ENCODE peak calls at places on chromosomes 3 and 15, in five cellular contexts. One of them, this sample, is unnamed.

GRCh38 chr3:172218350-172219323 is 179.3 kb downstream of the FNDC3B start:
- DNase-seq in GM06990: no peak
- DNase-seq in mammary epithelial cell: no peak
- DNase-seq in ascending aorta: no peak
- DNase-seq in AG04449: no peak
- DNase-seq in this sample: no peak

GRCh38 chr15:69265347-69265955 is 33.3 kb upstream of the PAQR5 start:
- DNase-seq in GM06990: no peak
- DNase-seq in mammary epithelial cell: peak; percentile 23
- DNase-seq in ascending aorta: no peak
- DNase-seq in AG04449: no peak
- DNase-seq in this sample: no peak

GRCh38 chr15:85380860-85381535 is 595 bp downstream of the AKAP13 start:
- DNase-seq in GM06990: peak; percentile 76
- DNase-seq in mammary epithelial cell: no peak
- DNase-seq in ascending aorta: peak; percentile 78
- DNase-seq in AG04449: no peak
- DNase-seq in this sample: no peak

GRCh38 chr3:127784283-127784682 is 38.0 kb downstream of the MGLL start:
- DNase-seq in GM06990: no peak
- DNase-seq in mammary epithelial cell: no peak
- DNase-seq in ascending aorta: no peak
- DNase-seq in AG04449: no peak
- DNase-seq in this sample: no peak

GRCh38 chr3:175007316-175007715 is 148.2 kb downstream of the NAALADL2 start:
- DNase-seq in GM06990: no peak
- DNase-seq in mammary epithelial cell: no peak
- DNase-seq in ascending aorta: no peak
- DNase-seq in AG04449: no peak
- DNase-seq in this sample: no peak

GRCh38 chr3:53820756-53821580 is 25.3 kb downstream of the CHDH start:
- DNase-seq in GM06990: no peak
- DNase-seq in mammary epithelial cell: no peak
- DNase-seq in ascending aorta: peak; percentile 40
- DNase-seq in AG04449: no peak
- DNase-seq in this sample: no peak

GRCh38 chr3:187066228-187066995 is 72.9 kb downstream of the RPL39L start:
- DNase-seq in GM06990: peak; percentile 60
- DNase-seq in mammary epithelial cell: peak; percentile 64
- DNase-seq in ascending aorta: no peak
- DNase-seq in AG04449: no peak
- DNase-seq in this sample: no peak

GRCh38 chr3:111152506-111152905 is 80.9 kb downstream of the NECTIN3 start:
- DNase-seq in GM06990: no peak
- DNase-seq in mammary epithelial cell: no peak
- DNase-seq in ascending aorta: no peak
- DNase-seq in AG04449: peak; percentile 47
- DNase-seq in this sample: no peak

GRCh38 chr3:119350114-119350513 is 55.9 kb downstream of the ARHGAP31 start:
- DNase-seq in GM06990: no peak
- DNase-seq in mammary epithelial cell: no peak
- DNase-seq in ascending aorta: no peak
- DNase-seq in AG04449: no peak
- DNase-seq in this sample: no peak

DNA sequence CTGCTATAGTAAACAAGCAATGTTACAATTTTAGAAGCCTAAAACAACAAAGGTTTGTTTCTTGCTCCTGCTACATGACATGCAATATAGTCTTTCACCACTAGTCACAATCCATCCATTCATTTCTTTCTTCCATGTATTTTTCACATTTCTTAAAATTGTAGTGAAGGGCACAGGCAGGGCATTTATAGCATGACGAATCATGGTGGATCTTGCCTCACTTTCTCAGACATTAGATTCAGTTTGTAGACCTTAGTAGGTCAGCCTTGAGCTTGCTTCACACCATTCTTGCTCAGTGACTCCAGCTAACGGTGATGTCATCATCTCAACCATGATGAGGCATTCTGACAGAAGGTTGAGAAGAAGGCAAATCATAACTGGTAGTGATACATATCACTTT is 546.8 kb downstream of the TBL1XR1 start:
- DNase-seq in GM06990: no peak
- DNase-seq in mammary epithelial cell: peak; percentile 57
- DNase-seq in ascending aorta: no peak
- DNase-seq in AG04449: no peak
- DNase-seq in this sample: no peak
- TF ChIP-seq CTCF in GM06990: no peak
- TF ChIP-seq CTCF in mammary epithelial cell: peak; percentile 26
- TF ChIP-seq CTCF in ascending aorta: no peak
- TF ChIP-seq CTCF in AG04449: no peak
- TF ChIP-seq CTCF in this sample: no peak

GRCh38 chr3:99624536-99625236 is 13.7 kb upstream of the COL8A1 start:
- DNase-seq in GM06990: no peak
- DNase-seq in mammary epithelial cell: peak; percentile 21
- DNase-seq in ascending aorta: no peak
- DNase-seq in AG04449: no peak
- DNase-seq in this sample: no peak

GRCh38 chr3:99625237-99625622 is 13.2 kb upstream of the COL8A1 start:
- DNase-seq in GM06990: no peak
- DNase-seq in mammary epithelial cell: no peak
- DNase-seq in ascending aorta: no peak
- DNase-seq in AG04449: no peak
- DNase-seq in this sample: no peak

GRCh38 chr3:99625643-99626414 is 12.6 kb upstream of the COL8A1 start:
- DNase-seq in GM06990: no peak
- DNase-seq in mammary epithelial cell: no peak
- DNase-seq in ascending aorta: no peak
- DNase-seq in AG04449: no peak
- DNase-seq in this sample: no peak

GRCh38 chr3:99626415-99626788 is 12.0 kb upstream of the COL8A1 start:
- DNase-seq in GM06990: peak; percentile 32
- DNase-seq in mammary epithelial cell: no peak
- DNase-seq in ascending aorta: no peak
- DNase-seq in AG04449: no peak
- DNase-seq in this sample: no peak

DNA sequence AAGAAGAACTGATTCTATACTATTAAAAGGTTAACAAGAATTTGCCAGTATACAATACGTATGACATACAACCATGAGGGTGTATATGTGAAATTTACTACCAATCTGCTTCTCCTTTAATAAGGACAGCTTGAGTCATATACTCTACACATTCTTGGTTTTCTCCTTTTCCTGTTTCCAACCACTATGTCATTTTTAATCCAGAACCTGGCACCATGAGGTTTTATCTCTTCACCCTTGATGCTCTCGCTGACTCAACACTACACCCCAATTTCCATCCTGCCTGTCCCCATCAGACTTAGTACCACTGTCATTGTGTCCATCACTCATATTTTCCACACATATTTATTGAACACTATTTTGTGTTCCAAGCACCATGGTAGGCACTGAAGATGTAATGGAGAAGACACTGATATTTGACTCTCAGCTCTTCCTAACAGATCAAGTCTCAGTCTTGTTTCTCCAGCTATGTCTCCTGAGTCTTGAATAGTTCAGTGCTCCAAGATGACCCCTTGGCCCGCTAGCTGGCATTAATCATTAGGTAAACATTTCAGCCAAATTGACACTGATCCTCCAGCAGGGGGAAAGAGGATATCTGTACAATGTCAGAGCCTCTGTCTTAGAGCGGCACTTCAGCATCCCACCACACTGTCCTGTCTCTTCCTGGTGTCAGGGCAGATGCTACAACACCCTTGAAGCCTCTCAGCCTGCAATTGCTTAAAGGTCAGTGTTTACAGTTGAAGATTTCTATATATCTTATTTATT is 11.2 kb upstream of the COL8A1 start:
- DNase-seq in GM06990: no peak
- DNase-seq in mammary epithelial cell: peak; percentile 18
- DNase-seq in ascending aorta: no peak
- DNase-seq in AG04449: no peak
- DNase-seq in this sample: no peak
- TF ChIP-seq CTCF in GM06990: peak; percentile 9
- TF ChIP-seq CTCF in mammary epithelial cell: peak; percentile 3
- TF ChIP-seq CTCF in ascending aorta: no peak
- TF ChIP-seq CTCF in AG04449: peak; percentile 6
- TF ChIP-seq CTCF in this sample: no peak

GRCh38 chr3:45057557-45057956 is 31.5 kb downstream of the CLEC3B start:
- DNase-seq in GM06990: no peak
- DNase-seq in mammary epithelial cell: no peak
- DNase-seq in ascending aorta: no peak
- DNase-seq in AG04449: no peak
- DNase-seq in this sample: no peak

GRCh38 chr3:45054196-45054857 is 28.2 kb downstream of the CLEC3B start:
- DNase-seq in GM06990: no peak
- DNase-seq in mammary epithelial cell: no peak
- DNase-seq in ascending aorta: no peak
- DNase-seq in AG04449: no peak
- DNase-seq in this sample: no peak

GRCh38 chr3:45055411-45056143 is 29.5 kb downstream of the CLEC3B start:
- DNase-seq in GM06990: no peak
- DNase-seq in mammary epithelial cell: no peak
- DNase-seq in ascending aorta: no peak
- DNase-seq in AG04449: no peak
- DNase-seq in this sample: no peak

GRCh38 chr3:45056608-45057301 is 30.7 kb downstream of the CLEC3B start:
- DNase-seq in GM06990: no peak
- DNase-seq in mammary epithelial cell: no peak
- DNase-seq in ascending aorta: no peak
- DNase-seq in AG04449: no peak
- DNase-seq in this sample: no peak

DNA sequence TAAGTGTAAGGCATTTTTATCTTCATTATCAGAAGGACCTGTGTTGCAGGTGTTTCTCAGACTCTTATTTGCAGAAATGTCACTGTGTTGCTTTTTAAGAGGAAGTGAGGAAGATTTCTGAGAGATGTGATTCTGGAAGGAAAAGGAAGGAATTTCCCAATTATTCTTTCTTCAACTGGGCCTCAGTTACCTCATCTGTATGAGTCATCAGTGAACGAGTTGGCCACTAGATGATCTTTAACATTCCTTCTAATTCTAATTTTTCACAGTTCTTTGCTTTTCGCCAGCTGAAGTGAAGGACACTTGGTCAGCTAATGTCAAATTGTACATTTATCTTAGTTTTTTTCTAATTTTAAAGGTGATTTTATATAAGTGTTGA is 28.9 kb downstream of the CLEC3B start:
- DNase-seq in GM06990: no peak
- DNase-seq in mammary epithelial cell: peak; percentile 49
- DNase-seq in ascending aorta: no peak
- DNase-seq in AG04449: no peak
- DNase-seq in this sample: no peak
- TF ChIP-seq CTCF in GM06990: no peak
- TF ChIP-seq CTCF in mammary epithelial cell: no peak
- TF ChIP-seq CTCF in ascending aorta: no peak
- TF ChIP-seq CTCF in AG04449: no peak
- TF ChIP-seq CTCF in this sample: no peak

DNA sequence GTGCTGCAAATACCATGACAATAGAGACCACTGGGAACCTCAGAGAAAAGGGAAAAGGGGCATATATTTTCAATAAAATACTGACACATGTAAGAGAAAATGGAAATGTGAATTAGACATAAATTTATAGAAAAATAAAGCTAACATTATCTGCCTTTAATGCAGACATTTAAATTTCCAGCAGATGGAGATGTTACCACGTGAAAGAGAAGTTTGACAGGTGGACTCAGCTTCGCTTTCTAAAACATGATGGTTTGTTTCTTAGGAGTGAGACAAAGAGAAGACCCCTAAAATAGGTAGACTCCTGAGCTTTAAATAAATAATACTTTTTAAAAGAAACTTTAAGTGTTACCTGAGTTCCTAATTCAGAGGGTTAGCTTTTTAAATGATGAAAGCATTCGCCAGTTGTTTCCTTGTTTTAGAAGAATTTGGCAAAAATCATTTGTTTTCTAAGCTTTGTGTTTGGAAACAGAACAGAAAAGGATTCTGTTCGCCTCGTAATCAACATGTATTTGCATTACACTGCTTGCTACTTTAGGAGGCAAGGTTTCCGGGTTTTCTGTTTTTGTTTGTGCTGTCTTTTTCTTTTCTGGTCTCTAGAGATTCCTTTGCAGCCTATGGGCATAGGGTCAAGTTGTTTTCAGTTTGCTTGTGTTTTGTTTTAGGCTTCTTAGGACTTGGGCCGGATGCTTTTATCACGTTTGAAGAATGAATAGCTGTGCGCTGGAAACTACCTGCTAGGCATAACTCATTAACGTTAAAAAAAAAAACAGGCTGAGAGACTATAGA is 271.4 kb downstream of the THSD4 start:
- DNase-seq in GM06990: no peak
- DNase-seq in mammary epithelial cell: no peak
- DNase-seq in ascending aorta: no peak
- DNase-seq in AG04449: no peak
- DNase-seq in this sample: no peak
- TF ChIP-seq CTCF in GM06990: peak; percentile 19
- TF ChIP-seq CTCF in mammary epithelial cell: peak; percentile 38
- TF ChIP-seq CTCF in ascending aorta: peak; percentile 50
- TF ChIP-seq CTCF in AG04449: peak; percentile 0
- TF ChIP-seq CTCF in this sample: no peak

GRCh38 chr3:165210132-165210531 is 13.9 kb upstream of the SLITRK3 start:
- DNase-seq in GM06990: no peak
- DNase-seq in mammary epithelial cell: no peak
- DNase-seq in ascending aorta: no peak
- DNase-seq in AG04449: no peak
- DNase-seq in this sample: no peak
- TF ChIP-seq CTCF in GM06990: no peak
- TF ChIP-seq CTCF in mammary epithelial cell: peak; percentile 33
- TF ChIP-seq CTCF in ascending aorta: no peak
- TF ChIP-seq CTCF in AG04449: no peak
- TF ChIP-seq CTCF in this sample: no peak